ENCODE peak calls at places on chromosomes 12 and 14, in four cellular contexts. One of them, this sample, is unnamed.

GRCh38 chr12:25994252-25994651 is 35.8 kb downstream of the RASSF8 start:
- DNase-seq in head of caudate nucleus: no peak
- DNase-seq in EL: peak; percentile 94
- DNase-seq in SHP77: no peak
- DNase-seq in this sample: peak; percentile 89

GRCh38 chr14:33647385-33647786 is 303.5 kb downstream of the EGLN3 start:
- DNase-seq in head of caudate nucleus: no peak
- DNase-seq in EL: peak; percentile 96
- DNase-seq in SHP77: no peak
- DNase-seq in this sample: peak; percentile 97

GRCh38 chr12:126362964-126363363 is 1297.7 kb downstream of the AACS start:
- DNase-seq in head of caudate nucleus: no peak
- DNase-seq in EL: no peak
- DNase-seq in SHP77: no peak
- DNase-seq in this sample: no peak

GRCh38 chr12:66066071-66066928 is 64.2 kb downstream of the LLPH start:
- DNase-seq in head of caudate nucleus: no peak
- DNase-seq in EL: peak; percentile 75
- DNase-seq in SHP77: no peak
- DNase-seq in this sample: peak; percentile 54

GRCh38 chr12:94429633-94430032 is 30.0 kb downstream of the CEP83 start:
- DNase-seq in head of caudate nucleus: no peak
- DNase-seq in EL: no peak
- DNase-seq in SHP77: no peak
- DNase-seq in this sample: no peak

GRCh38 chr12:120262852-120263724 is 2.4 kb downstream of the PXN start:
- DNase-seq in head of caudate nucleus: no peak
- DNase-seq in EL: peak; percentile 70
- DNase-seq in SHP77: no peak
- DNase-seq in this sample: peak; percentile 64

GRCh38 chr12:40127408-40127807 is 21.5 kb upstream of the SLC2A13 start:
- DNase-seq in head of caudate nucleus: no peak
- DNase-seq in EL: no peak
- DNase-seq in SHP77: no peak
- DNase-seq in this sample: no peak

GRCh38 chr12:5442251-5443006 is 10.5 kb downstream of the NTF3 start:
- DNase-seq in head of caudate nucleus: no peak
- DNase-seq in EL: peak; percentile 68
- DNase-seq in SHP77: peak; percentile 6
- DNase-seq in this sample: peak; percentile 72

GRCh38 chr12:121718653-121719239 is 6.2 kb downstream of the TMEM120B start:
- DNase-seq in head of caudate nucleus: no peak
- DNase-seq in EL: no peak
- DNase-seq in SHP77: no peak
- DNase-seq in this sample: no peak

GRCh38 chr12:132319359-132319950 is 9.9 kb downstream of the GALNT9 start:
- DNase-seq in head of caudate nucleus: no peak
- DNase-seq in EL: no peak
- DNase-seq in SHP77: no peak
- DNase-seq in this sample: no peak

GRCh38 chr12:53981652-53982565 is 3.0 kb upstream of the HOXC10 start:
- DNase-seq in head of caudate nucleus: no peak
- DNase-seq in EL: peak; percentile 68
- DNase-seq in SHP77: no peak
- DNase-seq in this sample: peak; percentile 77

GRCh38 chr12:51326762-51327439 is 2.9 kb upstream of the BIN2 start:
- DNase-seq in head of caudate nucleus: no peak
- DNase-seq in EL: peak; percentile 65
- DNase-seq in SHP77: no peak
- DNase-seq in this sample: peak; percentile 56

GRCh38 chr14:69375722-69376121 is 22.4 kb downstream of the ERH start:
- DNase-seq in head of caudate nucleus: no peak
- DNase-seq in EL: no peak
- DNase-seq in SHP77: no peak
- DNase-seq in this sample: no peak

GRCh38 chr12:42291680-42292079 is 34.2 kb downstream of the ZCRB1 start:
- DNase-seq in head of caudate nucleus: no peak
- DNase-seq in EL: no peak
- DNase-seq in SHP77: no peak
- DNase-seq in this sample: no peak

This sample was measured in ELR.